ENCODE peak calls at places on chromosomes 11 and 22, in four cellular contexts. One of them, this sample, is unnamed.

GRCh38 chr11:12148882-12149281 is 38.5 kb downstream of the MICAL2 start:
- DNase-seq in brain microvascular endothelial cell: no peak
- DNase-seq in stimulated activated CD4-positive, alpha-beta T cell treated with anti-CD3 and anti-CD28 coated beads, TNF-alpha, amount 100 ng/mL, for 48 hours: no peak
- DNase-seq in CD4-positive, alpha-beta T cell: no peak
- DNase-seq in this sample: no peak

GRCh38 chr11:60780065-60780464 is 5.1 kb upstream of the MS4A10 start:
- DNase-seq in brain microvascular endothelial cell: no peak
- DNase-seq in stimulated activated CD4-positive, alpha-beta T cell treated with anti-CD3 and anti-CD28 coated beads, TNF-alpha, amount 100 ng/mL, for 48 hours: no peak
- DNase-seq in CD4-positive, alpha-beta T cell: no peak
- DNase-seq in this sample: no peak

GRCh38 chr11:135015966-135016365 is 603.9 kb upstream of the B3GAT1 start:
- DNase-seq in brain microvascular endothelial cell: no peak
- DNase-seq in stimulated activated CD4-positive, alpha-beta T cell treated with anti-CD3 and anti-CD28 coated beads, TNF-alpha, amount 100 ng/mL, for 48 hours: no peak
- DNase-seq in CD4-positive, alpha-beta T cell: no peak
- DNase-seq in this sample: no peak

GRCh38 chr11:110862407-110862806 is 150.2 kb upstream of the ARHGAP20 start:
- DNase-seq in brain microvascular endothelial cell: no peak
- DNase-seq in stimulated activated CD4-positive, alpha-beta T cell treated with anti-CD3 and anti-CD28 coated beads, TNF-alpha, amount 100 ng/mL, for 48 hours: no peak
- DNase-seq in CD4-positive, alpha-beta T cell: no peak
- DNase-seq in this sample: no peak

GRCh38 chr11:117300301-117300700 is 9.2 kb downstream of the BACE1-AS start:
- DNase-seq in brain microvascular endothelial cell: no peak
- DNase-seq in stimulated activated CD4-positive, alpha-beta T cell treated with anti-CD3 and anti-CD28 coated beads, TNF-alpha, amount 100 ng/mL, for 48 hours: no peak
- DNase-seq in CD4-positive, alpha-beta T cell: no peak
- DNase-seq in this sample: peak; percentile 75

GRCh38 chr11:91248199-91248807 is 976.3 kb upstream of the FAT3 start:
- DNase-seq in brain microvascular endothelial cell: peak; percentile 59
- DNase-seq in stimulated activated CD4-positive, alpha-beta T cell treated with anti-CD3 and anti-CD28 coated beads, TNF-alpha, amount 100 ng/mL, for 48 hours: no peak
- DNase-seq in CD4-positive, alpha-beta T cell: no peak
- DNase-seq in this sample: peak; percentile 16

GRCh38 chr11:130829801-130830562 is 86.3 kb downstream of the SNX19 start:
- DNase-seq in brain microvascular endothelial cell: no peak
- DNase-seq in stimulated activated CD4-positive, alpha-beta T cell treated with anti-CD3 and anti-CD28 coated beads, TNF-alpha, amount 100 ng/mL, for 48 hours: no peak
- DNase-seq in CD4-positive, alpha-beta T cell: no peak
- DNase-seq in this sample: no peak

GRCh38 chr11:125167954-125168821 is 3.6 kb downstream of the PKNOX2 start:
- DNase-seq in brain microvascular endothelial cell: no peak
- DNase-seq in stimulated activated CD4-positive, alpha-beta T cell treated with anti-CD3 and anti-CD28 coated beads, TNF-alpha, amount 100 ng/mL, for 48 hours: no peak
- DNase-seq in CD4-positive, alpha-beta T cell: no peak
- DNase-seq in this sample: peak; percentile 76

GRCh38 chr11:61160487-61161189 is 588 bp downstream of the VPS37C start:
- DNase-seq in brain microvascular endothelial cell: no peak
- DNase-seq in stimulated activated CD4-positive, alpha-beta T cell treated with anti-CD3 and anti-CD28 coated beads, TNF-alpha, amount 100 ng/mL, for 48 hours: no peak
- DNase-seq in CD4-positive, alpha-beta T cell: no peak
- DNase-seq in this sample: peak; percentile 37

GRCh38 chr22:46779023-46779422 is 16.6 kb downstream of the TBC1D22A start:
- DNase-seq in brain microvascular endothelial cell: no peak
- DNase-seq in stimulated activated CD4-positive, alpha-beta T cell treated with anti-CD3 and anti-CD28 coated beads, TNF-alpha, amount 100 ng/mL, for 48 hours: no peak
- DNase-seq in CD4-positive, alpha-beta T cell: no peak
- DNase-seq in this sample: no peak

GRCh38 chr11:46659908-46660307 is 40.5 kb downstream of the ARHGAP1 start:
- DNase-seq in brain microvascular endothelial cell: peak; percentile 51
- DNase-seq in stimulated activated CD4-positive, alpha-beta T cell treated with anti-CD3 and anti-CD28 coated beads, TNF-alpha, amount 100 ng/mL, for 48 hours: no peak
- DNase-seq in CD4-positive, alpha-beta T cell: no peak
- DNase-seq in this sample: peak; percentile 63

GRCh38 chr22:23415490-23415851 is 164.6 kb downstream of the IGLL1 start:
- DNase-seq in brain microvascular endothelial cell: no peak
- DNase-seq in stimulated activated CD4-positive, alpha-beta T cell treated with anti-CD3 and anti-CD28 coated beads, TNF-alpha, amount 100 ng/mL, for 48 hours: no peak
- DNase-seq in CD4-positive, alpha-beta T cell: no peak
- DNase-seq in this sample: no peak

GRCh38 chr11:335779-336665 is 15.4 kb upstream of the IFITM3 start:
- DNase-seq in brain microvascular endothelial cell: no peak
- DNase-seq in stimulated activated CD4-positive, alpha-beta T cell treated with anti-CD3 and anti-CD28 coated beads, TNF-alpha, amount 100 ng/mL, for 48 hours: no peak
- DNase-seq in CD4-positive, alpha-beta T cell: no peak
- DNase-seq in this sample: peak; percentile 46

GRCh38 chr11:120400564-120401364 is 64.6 kb downstream of the ARHGEF12 start:
- DNase-seq in brain microvascular endothelial cell: peak; percentile 97
- DNase-seq in stimulated activated CD4-positive, alpha-beta T cell treated with anti-CD3 and anti-CD28 coated beads, TNF-alpha, amount 100 ng/mL, for 48 hours: no peak
- DNase-seq in CD4-positive, alpha-beta T cell: no peak
- DNase-seq in this sample: peak; percentile 98

GRCh38 chr11:102187416-102188125 is 77.3 kb downstream of the YAP1 start:
- DNase-seq in brain microvascular endothelial cell: no peak
- DNase-seq in stimulated activated CD4-positive, alpha-beta T cell treated with anti-CD3 and anti-CD28 coated beads, TNF-alpha, amount 100 ng/mL, for 48 hours: no peak
- DNase-seq in CD4-positive, alpha-beta T cell: no peak
- DNase-seq in this sample: peak; percentile 63

GRCh38 chr11:2779499-2779980 is 79.7 kb upstream of the KCNQ1OT1 start:
- DNase-seq in brain microvascular endothelial cell: no peak
- DNase-seq in stimulated activated CD4-positive, alpha-beta T cell treated with anti-CD3 and anti-CD28 coated beads, TNF-alpha, amount 100 ng/mL, for 48 hours: no peak
- DNase-seq in CD4-positive, alpha-beta T cell: no peak
- DNase-seq in this sample: no peak